ENCODE peak calls at places on chromosome 20, in six cellular contexts. One of them, this sample, is unnamed.

GRCh38 chr20:23640873-23641667 is 3.3 kb upstream of the CST3 start:
- DNase-seq in GM23338: no peak
- DNase-seq in upper lobe of right lung: no peak
- DNase-seq in heart right ventricle: no peak
- DNase-seq in pancreas: no peak
- DNase-seq in OCI-LY7: no peak
- DNase-seq in this sample: no peak

GRCh38 chr20:49676581-49677291 is 36.9 kb downstream of the B4GALT5 start:
- DNase-seq in GM23338: no peak
- DNase-seq in upper lobe of right lung: no peak
- DNase-seq in heart right ventricle: no peak
- DNase-seq in pancreas: no peak
- DNase-seq in OCI-LY7: no peak
- DNase-seq in this sample: no peak

GRCh38 chr20:32780749-32781402 is 18.7 kb downstream of the DNMT3B start:
- DNase-seq in GM23338: peak
- DNase-seq in upper lobe of right lung: no peak
- DNase-seq in heart right ventricle: no peak
- DNase-seq in pancreas: no peak
- DNase-seq in OCI-LY7: no peak
- DNase-seq in this sample: no peak

GRCh38 chr20:38034961-38035360 is 1.4 kb downstream of the RPRD1B start:
- DNase-seq in GM23338: no peak
- DNase-seq in upper lobe of right lung: no peak
- DNase-seq in heart right ventricle: no peak
- DNase-seq in pancreas: no peak
- DNase-seq in OCI-LY7: peak
- DNase-seq in this sample: no peak

GRCh38 chr20:3686867-3687321 is 5.1 kb upstream of the ADAM33 start:
- DNase-seq in GM23338: no peak
- DNase-seq in upper lobe of right lung: no peak
- DNase-seq in heart right ventricle: peak
- DNase-seq in pancreas: peak
- DNase-seq in OCI-LY7: no peak
- DNase-seq in this sample: peak

GRCh38 chr20:46362931-46363872 is 43.2 kb downstream of the ELMO2 start:
- DNase-seq in GM23338: no peak
- DNase-seq in upper lobe of right lung: no peak
- DNase-seq in heart right ventricle: no peak
- DNase-seq in pancreas: no peak
- DNase-seq in OCI-LY7: no peak
- DNase-seq in this sample: no peak

GRCh38 chr20:47857994-47858557 is 72.8 kb upstream of the SULF2 start:
- DNase-seq in GM23338: no peak
- DNase-seq in upper lobe of right lung: no peak
- DNase-seq in heart right ventricle: no peak
- DNase-seq in pancreas: no peak
- DNase-seq in OCI-LY7: no peak
- DNase-seq in this sample: no peak

GRCh38 chr20:3902446-3902845 is 13.3 kb downstream of the PANK2 start:
- DNase-seq in GM23338: no peak
- DNase-seq in upper lobe of right lung: no peak
- DNase-seq in heart right ventricle: no peak
- DNase-seq in pancreas: no peak
- DNase-seq in OCI-LY7: no peak
- DNase-seq in this sample: no peak

GRCh38 chr20:34083137-34083536 is 28.9 kb downstream of the EIF2S2 start:
- DNase-seq in GM23338: peak
- DNase-seq in upper lobe of right lung: peak
- DNase-seq in heart right ventricle: peak
- DNase-seq in pancreas: peak
- DNase-seq in OCI-LY7: no peak
- DNase-seq in this sample: peak

GRCh38 chr20:56222201-56222600 is 26.3 kb upstream of the MC3R start:
- DNase-seq in GM23338: no peak
- DNase-seq in upper lobe of right lung: no peak
- DNase-seq in heart right ventricle: no peak
- DNase-seq in pancreas: no peak
- DNase-seq in OCI-LY7: no peak
- DNase-seq in this sample: no peak

GRCh38 chr20:57714409-57715267 is 4.8 kb upstream of the PMEPA1 start:
- DNase-seq in GM23338: no peak
- DNase-seq in upper lobe of right lung: no peak
- DNase-seq in heart right ventricle: no peak
- DNase-seq in pancreas: no peak
- DNase-seq in OCI-LY7: no peak
- DNase-seq in this sample: no peak

GRCh38 chr20:62639765-62640164 is 2.5 kb upstream of the SLCO4A1 start:
- DNase-seq in GM23338: no peak
- DNase-seq in upper lobe of right lung: no peak
- DNase-seq in heart right ventricle: no peak
- DNase-seq in pancreas: no peak
- DNase-seq in OCI-LY7: no peak
- DNase-seq in this sample: no peak

GRCh38 chr20:48194026-48194425 is 408.7 kb upstream of the SULF2 start:
- DNase-seq in GM23338: no peak
- DNase-seq in upper lobe of right lung: no peak
- DNase-seq in heart right ventricle: no peak
- DNase-seq in pancreas: no peak
- DNase-seq in OCI-LY7: no peak
- DNase-seq in this sample: no peak

GRCh38 chr20:32737371-32738223 is 5.7 kb downstream of the COMMD7 start:
- DNase-seq in GM23338: no peak
- DNase-seq in upper lobe of right lung: no peak
- DNase-seq in heart right ventricle: no peak
- DNase-seq in pancreas: no peak
- DNase-seq in OCI-LY7: no peak
- DNase-seq in this sample: peak

GRCh38 chr20:32672982-32673727 is 586 bp downstream of the C20orf203 start:
- DNase-seq in GM23338: peak
- DNase-seq in upper lobe of right lung: no peak
- DNase-seq in heart right ventricle: no peak
- DNase-seq in pancreas: no peak
- DNase-seq in OCI-LY7: peak
- DNase-seq in this sample: no peak

GRCh38 chr20:37868998-37869861 is 33.7 kb upstream of the VSTM2L start:
- DNase-seq in GM23338: peak
- DNase-seq in upper lobe of right lung: peak
- DNase-seq in heart right ventricle: no peak
- DNase-seq in pancreas: no peak
- DNase-seq in OCI-LY7: no peak
- DNase-seq in this sample: no peak

GRCh38 chr20:55264825-55265224 is 740.5 kb downstream of the CBLN4 start:
- DNase-seq in GM23338: no peak
- DNase-seq in upper lobe of right lung: no peak
- DNase-seq in heart right ventricle: no peak
- DNase-seq in pancreas: no peak
- DNase-seq in OCI-LY7: no peak
- DNase-seq in this sample: no peak

GRCh38 chr20:25454153-25454900 is 46.9 kb downstream of the GINS1 start:
- DNase-seq in GM23338: no peak
- DNase-seq in upper lobe of right lung: no peak
- DNase-seq in heart right ventricle: no peak
- DNase-seq in pancreas: no peak
- DNase-seq in OCI-LY7: no peak
- DNase-seq in this sample: no peak

GRCh38 chr20:22652685-22653568 is 68.6 kb upstream of the FOXA2 start:
- DNase-seq in GM23338: peak
- DNase-seq in upper lobe of right lung: no peak
- DNase-seq in heart right ventricle: no peak
- DNase-seq in pancreas: no peak
- DNase-seq in OCI-LY7: no peak
- DNase-seq in this sample: no peak

GRCh38 chr20:56590888-56591287 is 38.2 kb upstream of the TFAP2C start:
- DNase-seq in GM23338: no peak
- DNase-seq in upper lobe of right lung: no peak
- DNase-seq in heart right ventricle: no peak
- DNase-seq in pancreas: no peak
- DNase-seq in OCI-LY7: no peak
- DNase-seq in this sample: no peak

GRCh38 chr20:48012401-48012974 is 227.2 kb upstream of the SULF2 start:
- DNase-seq in GM23338: no peak
- DNase-seq in upper lobe of right lung: no peak
- DNase-seq in heart right ventricle: no peak
- DNase-seq in pancreas: no peak
- DNase-seq in OCI-LY7: peak
- DNase-seq in this sample: no peak

GRCh38 chr20:45294659-45295058 is 12.0 kb upstream of the RBPJL start:
- DNase-seq in GM23338: no peak
- DNase-seq in upper lobe of right lung: no peak
- DNase-seq in heart right ventricle: no peak
- DNase-seq in pancreas: no peak
- DNase-seq in OCI-LY7: no peak
- DNase-seq in this sample: no peak

GRCh38 chr20:45293041-45294002 is 13.3 kb upstream of the RBPJL start:
- DNase-seq in GM23338: peak
- DNase-seq in upper lobe of right lung: peak
- DNase-seq in heart right ventricle: peak
- DNase-seq in pancreas: peak
- DNase-seq in OCI-LY7: no peak
- DNase-seq in this sample: no peak

GRCh38 chr20:45291526-45291925 is 15.1 kb upstream of the RBPJL start:
- DNase-seq in GM23338: no peak
- DNase-seq in upper lobe of right lung: no peak
- DNase-seq in heart right ventricle: no peak
- DNase-seq in pancreas: no peak
- DNase-seq in OCI-LY7: no peak
- DNase-seq in this sample: no peak

GRCh38 chr20:45292343-45292742 is 14.3 kb upstream of the RBPJL start:
- DNase-seq in GM23338: no peak
- DNase-seq in upper lobe of right lung: no peak
- DNase-seq in heart right ventricle: no peak
- DNase-seq in pancreas: no peak
- DNase-seq in OCI-LY7: no peak
- DNase-seq in this sample: no peak

GRCh38 chr20:45294003-45294368 is 12.7 kb upstream of the RBPJL start:
- DNase-seq in GM23338: no peak
- DNase-seq in upper lobe of right lung: no peak
- DNase-seq in heart right ventricle: no peak
- DNase-seq in pancreas: no peak
- DNase-seq in OCI-LY7: no peak
- DNase-seq in this sample: no peak
- TF ChIP-seq CTCF in GM23338: no peak
- TF ChIP-seq CTCF in upper lobe of right lung: no peak
- TF ChIP-seq CTCF in heart right ventricle: no peak
- TF ChIP-seq CTCF in pancreas: no peak
- TF ChIP-seq CTCF in OCI-LY7: no peak
- TF ChIP-seq CTCF in this sample: no peak

DNA sequence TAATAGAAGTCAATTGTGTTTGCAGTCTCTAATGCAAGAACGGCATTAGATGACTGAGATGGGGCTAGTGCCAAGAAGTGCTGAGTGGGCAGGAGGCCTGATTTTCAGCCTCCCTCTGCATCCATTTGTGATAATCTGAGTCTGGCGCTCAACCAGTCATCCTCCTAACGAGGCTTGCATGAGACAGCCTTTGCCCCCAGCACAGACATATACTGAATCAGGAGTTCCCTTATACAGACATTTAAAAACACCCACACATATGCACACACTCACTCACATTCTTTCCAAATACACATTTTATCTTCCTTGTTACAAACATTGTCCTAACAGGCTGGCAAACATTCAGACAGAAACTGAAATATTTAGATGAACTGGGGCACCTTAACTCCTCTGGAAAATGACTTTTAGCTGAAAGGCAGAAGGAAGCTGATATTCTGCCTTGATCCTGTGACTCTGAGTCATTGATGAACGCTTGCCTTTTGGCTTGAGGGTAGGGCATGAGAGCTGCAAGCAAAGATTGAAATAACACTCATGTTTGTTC is 562.3 kb downstream of the DHX35 start:
- DNase-seq in GM23338: no peak
- DNase-seq in upper lobe of right lung: no peak
- DNase-seq in heart right ventricle: no peak
- DNase-seq in pancreas: no peak
- DNase-seq in OCI-LY7: no peak
- DNase-seq in this sample: no peak
- H3K27ac ChIP-seq in GM23338: no peak
- H3K27ac ChIP-seq in upper lobe of right lung: no peak
- H3K27ac ChIP-seq in heart right ventricle: no peak
- H3K27ac ChIP-seq in pancreas: no peak
- H3K27ac ChIP-seq in OCI-LY7: no peak
- H3K27ac ChIP-seq in this sample: no peak

GRCh38 chr20:59125909-59126308 is 37.7 kb upstream of the ZNF831 start:
- DNase-seq in GM23338: no peak
- DNase-seq in upper lobe of right lung: no peak
- DNase-seq in heart right ventricle: no peak
- DNase-seq in pancreas: no peak
- DNase-seq in OCI-LY7: no peak
- DNase-seq in this sample: no peak

GRCh38 chr20:59125332-59125731 is 38.3 kb upstream of the ZNF831 start:
- DNase-seq in GM23338: no peak
- DNase-seq in upper lobe of right lung: no peak
- DNase-seq in heart right ventricle: no peak
- DNase-seq in pancreas: no peak
- DNase-seq in OCI-LY7: no peak
- DNase-seq in this sample: no peak

GRCh38 chr20:59123011-59123676 is 40.5 kb upstream of the ZNF831 start:
- DNase-seq in GM23338: no peak
- DNase-seq in upper lobe of right lung: no peak
- DNase-seq in heart right ventricle: no peak
- DNase-seq in pancreas: no peak
- DNase-seq in OCI-LY7: peak
- DNase-seq in this sample: no peak

GRCh38 chr20:59123677-59124060 is 40.0 kb upstream of the ZNF831 start:
- DNase-seq in GM23338: no peak
- DNase-seq in upper lobe of right lung: no peak
- DNase-seq in heart right ventricle: no peak
- DNase-seq in pancreas: no peak
- DNase-seq in OCI-LY7: peak
- DNase-seq in this sample: no peak

DNA sequence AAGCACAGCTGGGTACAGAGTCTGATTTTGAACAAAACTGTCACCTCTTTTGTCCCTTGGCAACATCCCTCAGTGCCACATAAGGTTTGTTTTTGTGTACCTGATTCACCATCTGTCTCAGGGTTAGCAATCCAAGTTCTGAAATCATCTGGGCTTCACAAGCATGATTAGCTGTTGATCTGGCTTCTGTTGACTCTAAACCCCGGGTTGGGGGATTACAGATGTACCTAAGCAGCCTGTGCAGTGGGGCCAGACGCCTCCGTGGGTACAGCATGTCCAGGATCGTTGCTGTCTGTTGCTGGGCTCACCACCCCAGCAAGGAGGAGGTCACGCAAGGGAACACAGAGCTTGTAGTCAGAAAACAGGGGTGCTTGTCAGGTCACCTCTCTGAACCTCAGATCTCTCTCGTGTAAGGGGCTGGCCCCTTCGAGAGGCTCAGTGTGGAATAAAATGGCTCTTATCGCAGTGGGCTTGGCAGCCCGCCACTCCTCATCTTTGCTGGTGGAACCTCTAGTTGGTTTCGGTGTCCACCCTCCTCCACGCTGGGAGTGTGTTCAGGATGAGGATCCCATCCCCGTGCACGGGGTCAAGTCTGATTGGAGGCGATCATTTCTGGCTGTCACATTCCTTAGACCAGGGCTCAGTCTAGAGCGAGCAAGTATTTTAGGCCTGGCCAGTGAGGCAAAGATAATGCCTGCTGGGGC is 39.1 kb upstream of the ZNF831 start:
- DNase-seq in GM23338: no peak
- DNase-seq in upper lobe of right lung: no peak
- DNase-seq in heart right ventricle: no peak
- DNase-seq in pancreas: no peak
- DNase-seq in OCI-LY7: peak
- DNase-seq in this sample: no peak
- H3K4me3 ChIP-seq in GM23338: no peak
- H3K4me3 ChIP-seq in upper lobe of right lung: no peak
- H3K4me3 ChIP-seq in heart right ventricle: no peak
- H3K4me3 ChIP-seq in pancreas: no peak
- H3K4me3 ChIP-seq in OCI-LY7: peak
- H3K4me3 ChIP-seq in this sample: no peak

GRCh38 chr20:63946986-63947637 is 9.1 kb downstream of the UCKL1 start:
- DNase-seq in GM23338: no peak
- DNase-seq in upper lobe of right lung: no peak
- DNase-seq in heart right ventricle: peak
- DNase-seq in pancreas: peak
- DNase-seq in OCI-LY7: no peak
- DNase-seq in this sample: no peak
- TF ChIP-seq CTCF in GM23338: no peak
- TF ChIP-seq CTCF in upper lobe of right lung: no peak
- TF ChIP-seq CTCF in heart right ventricle: no peak
- TF ChIP-seq CTCF in pancreas: no peak
- TF ChIP-seq CTCF in OCI-LY7: no peak
- TF ChIP-seq CTCF in this sample: no peak

This sample was measured in AG04450.